ENCODE peak calls at places on chromosomes 4 and X, in seven cellular contexts. Y is GM23338; E is Caco-2; P is fibroblast of lung; L is AG09309; N is CD8-positive, alpha-beta T cell; S is body of pancreas. D is an unnamed sample.

GRCh38 chr4:53055274-53055673 is 193.2 kb downstream of the RASL11B start:
- DNase-seq in E (no peak), N (no peak), L (peak; percentile 67), S (no peak), Y (no peak), P (peak; percentile 91), D (no peak)

GRCh38 chrX:63514575-63514967 is 163.4 kb upstream of the SPIN4 start:
- DNase-seq in Y (no peak), N (no peak), P (peak; percentile 40), L (no peak), E (no peak), S (no peak), D (no peak)

GRCh38 chr4:128600996-128601857 is 208.3 kb upstream of the JADE1 start:
- DNase-seq in E (no peak), S (peak; percentile 80), P (peak; percentile 97), N (no peak), Y (no peak), L (peak; percentile 85), D (no peak)

GRCh38 chr4:186932631-186933150 is 209.0 kb upstream of the FAT1 start:
- DNase-seq in N (no peak), S (no peak), P (peak; percentile 96), L (peak; percentile 76), E (no peak), Y (no peak), D (no peak)

GRCh38 chr4:46844325-46844917 is 64.6 kb downstream of the COX7B2 start:
- DNase-seq in Y (peak; percentile 82), E (peak; percentile 66), P (peak; percentile 62), N (peak; percentile 44), L (peak; percentile 4), S (peak; percentile 64), D (peak; percentile 37)

GRCh38 chrX:133254666-133255065 is 36.5 kb upstream of the TFDP3 start:
- DNase-seq in N (no peak), S (no peak), E (no peak), P (peak; percentile 64), L (no peak), Y (no peak), D (no peak)

GRCh38 chr4:34932591-34932990 is 1311.7 kb downstream of the ARAP2 start:
- DNase-seq in N (no peak), S (no peak), L (no peak), Y (no peak), E (no peak), P (no peak), D (no peak)

GRCh38 chr4:14920759-14921313 is 81.4 kb upstream of the CPEB2 start:
- DNase-seq in Y (no peak), S (no peak), P (no peak), L (no peak), N (no peak), E (no peak), D (no peak)

GRCh38 chr4:126458993-126459392 is 1144.2 kb downstream of the FAT4 start:
- DNase-seq in P (peak; percentile 8), S (no peak), L (no peak), N (no peak), Y (no peak), E (no peak), D (no peak)

GRCh38 chrX:94400488-94400887 is 726.5 kb downstream of the FAM133A start:
- DNase-seq in S (no peak), E (peak; percentile 52), N (no peak), L (no peak), Y (peak; percentile 34), P (no peak), D (peak; percentile 15)

DNA sequence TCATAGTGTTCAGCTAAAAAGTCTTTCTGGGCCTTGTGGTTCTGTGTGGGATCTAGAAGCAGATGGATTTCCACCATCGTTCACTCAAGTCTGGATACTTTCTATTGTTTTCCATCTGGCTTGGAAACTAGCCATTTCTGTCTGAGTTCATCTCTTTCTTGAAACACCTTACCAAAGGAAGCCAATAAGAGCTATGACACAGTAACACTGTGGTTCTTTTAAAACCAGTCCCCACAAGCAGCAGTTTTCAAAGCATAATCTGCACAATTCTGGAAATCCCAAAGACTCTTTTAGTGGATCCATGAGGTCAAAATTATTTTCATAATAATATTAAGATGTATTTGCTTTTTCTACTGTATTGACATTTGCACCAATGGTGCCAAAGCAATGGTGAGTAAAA is 234.2 kb upstream of the TET2 start:
- DNase-seq in N (no peak), P (no peak), Y (no peak), E (no peak), S (no peak), L (no peak), D (no peak)
- TF ChIP-seq CTCF in N (no peak), P (no peak), Y (no peak), E (no peak), S (no peak), L (no peak), D (no peak)

GRCh38 chrX:137427813-137428212 is 138.1 kb upstream of the ZIC3 start:
- DNase-seq in P (no peak), E (no peak), S (no peak), Y (peak; percentile 42), L (no peak), N (no peak), D (no peak)

GRCh38 chrX:137428777-137429564 is 137.0 kb upstream of the ZIC3 start:
- DNase-seq in P (no peak), N (no peak), Y (peak; percentile 69), S (no peak), E (no peak), L (no peak), D (no peak)

GRCh38 chrX:137430301-137430700 is 135.6 kb upstream of the ZIC3 start:
- DNase-seq in N (no peak), P (no peak), Y (peak; percentile 37), S (no peak), E (no peak), L (no peak), D (no peak)

GRCh38 chrX:137427061-137427778 is 138.7 kb upstream of the ZIC3 start:
- DNase-seq in Y (peak; percentile 48), S (no peak), L (no peak), P (no peak), E (no peak), N (no peak), D (no peak)

DNA sequence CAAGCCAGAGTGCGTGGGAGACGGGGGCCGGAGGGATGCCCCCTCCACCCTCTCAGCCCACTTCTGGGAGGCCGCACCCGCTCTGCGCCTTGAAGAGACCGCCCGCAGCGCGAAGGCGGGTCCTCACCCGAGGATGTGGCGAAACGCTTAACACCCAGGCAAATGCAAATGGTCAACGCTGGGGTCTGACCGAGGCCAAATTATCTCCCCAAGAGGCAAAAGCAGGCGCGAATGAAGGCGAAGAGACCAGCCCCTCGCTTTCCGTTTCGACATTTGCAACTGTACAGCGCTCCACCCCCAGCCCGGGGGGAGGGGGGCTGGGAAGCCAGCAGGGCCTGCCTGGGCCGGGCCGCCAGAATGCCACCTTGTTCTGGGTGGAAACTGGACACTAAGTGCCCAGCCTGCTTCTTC is 137.7 kb upstream of the ZIC3 start:
- DNase-seq in N (no peak), P (no peak), S (no peak), Y (peak; percentile 40), L (no peak), E (no peak), D (no peak)
- H3K4me3 ChIP-seq in N (peak overlapping the region; percentile 50), P (peak overlapping the region; percentile 57), S (peak overlapping the region; percentile 20), Y (peak overlapping the region; percentile 66), L (peak overlapping the region; percentile 57), E (no peak overlapping the region), D (peak overlapping the region; percentile 29)

GRCh38 chr4:8274066-8274652 is 4.6 kb downstream of the HTRA3 start:
- DNase-seq in Y (no peak), E (no peak), P (no peak), S (no peak), N (no peak), L (no peak), D (no peak)

GRCh38 chr4:8273450-8273849 is 3.9 kb downstream of the HTRA3 start:
- DNase-seq in Y (no peak), P (no peak), S (no peak), L (no peak), E (no peak), N (no peak), D (no peak)

GRCh38 chr4:8276358-8277240 is 7.0 kb downstream of the HTRA3 start:
- DNase-seq in N (no peak), P (peak; percentile 38), L (no peak), E (no peak), Y (no peak), S (no peak), D (no peak)

GRCh38 chr4:8275511-8275910 is 6.0 kb downstream of the HTRA3 start:
- DNase-seq in E (no peak), S (no peak), N (no peak), Y (no peak), P (no peak), L (no peak), D (no peak)

DNA sequence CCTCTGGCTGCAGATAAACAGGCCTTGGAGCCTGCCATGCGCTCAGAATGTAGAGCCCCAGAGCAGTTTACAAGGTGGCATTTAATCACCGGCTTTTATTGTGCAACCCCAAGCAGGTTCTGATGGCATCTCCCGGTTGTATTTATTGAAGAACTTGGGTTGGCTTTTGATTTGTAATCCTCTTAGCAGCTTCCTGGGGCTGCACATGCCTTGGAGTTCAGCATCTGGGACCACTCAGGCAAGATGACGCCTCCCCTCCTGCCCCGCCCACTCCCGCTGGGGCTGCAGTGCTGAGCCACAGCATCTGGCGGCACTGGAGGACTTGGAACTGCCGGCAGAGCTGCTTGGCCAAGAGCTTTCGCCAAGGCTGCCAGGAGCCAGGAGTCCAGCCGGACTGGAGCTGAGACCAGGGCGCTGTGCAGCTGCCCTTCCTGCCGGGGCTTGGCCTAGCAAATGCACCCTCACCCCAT is 5.3 kb downstream of the HTRA3 start:
- DNase-seq in P (peak; percentile 90), L (peak; percentile 92), E (no peak), Y (no peak), S (peak; percentile 48), N (no peak), D (no peak)
- TF ChIP-seq CTCF in P (peak; percentile 66), L (peak; percentile 81), E (no peak), Y (no peak), S (no peak), N (no peak), D (no peak)

DNA sequence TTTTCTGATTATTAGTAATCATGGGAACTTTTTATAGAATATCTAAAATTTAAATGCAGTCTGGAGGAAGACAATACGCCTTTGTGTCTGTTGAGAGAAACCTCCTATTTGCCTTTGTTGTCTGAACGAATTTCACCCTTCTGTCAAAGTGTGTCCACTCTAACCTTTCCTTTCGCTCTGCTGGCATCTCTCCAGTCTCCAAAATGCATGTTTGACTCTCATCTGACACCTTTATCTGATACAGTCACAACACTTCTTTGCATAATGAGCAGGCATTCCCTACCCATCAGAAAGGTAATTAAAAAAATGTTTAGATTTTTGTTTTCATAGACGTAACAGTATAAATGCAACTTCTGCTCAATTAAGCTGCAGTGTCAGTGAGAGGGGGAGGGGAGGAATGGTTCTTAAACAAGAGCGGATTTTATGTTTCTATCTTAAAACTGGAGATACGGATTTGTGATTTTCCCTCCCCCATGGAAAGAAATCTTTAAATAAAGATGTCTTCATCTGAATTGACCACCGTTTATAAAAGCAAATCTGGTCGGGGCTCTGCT is 70.2 kb downstream of the CXXC4 start:
- DNase-seq in E (no peak), P (no peak), L (no peak), N (no peak), Y (no peak), S (peak; percentile 7), D (no peak)
- H3K4me3 ChIP-seq in E (no peak overlapping the region), P (peak overlapping the region; percentile 32), L (no peak overlapping the region), N (no peak overlapping the region), Y (no peak overlapping the region), S (peak overlapping the region; percentile 7), D (no peak overlapping the region)

D was measured in GM12864.